ENCODE peak calls at places on chromosomes 6 and 20, in eight cellular contexts. K is psoas muscle; E is sciatic nerve; A is dermis microvascular lymphatic vessel endothelial cell; B is RWPE1; J is bronchial epithelial cell; Q is CD8-positive, alpha-beta memory T cell; R is hepatocyte. W is an unnamed sample.

GRCh38 chr6:79149884-79150283 is 71.8 kb upstream of the PHIP start:
- DNase-seq in E (no peak), A (no peak), R (no peak), B (no peak), Q (no peak), K (no peak), J (no peak), W (no peak)

GRCh38 chr6:55131616-55132015 is 42.7 kb upstream of the HCRTR2 start:
- DNase-seq in E (no peak), K (no peak), A (no peak), R (no peak), Q (no peak), J (peak; percentile 5), B (no peak), W (no peak)

GRCh38 chr6:13338038-13338437 is 9.7 kb upstream of the TBC1D7 start:
- DNase-seq in Q (no peak), J (no peak), R (no peak), A (no peak), E (no peak), B (no peak), K (no peak), W (no peak)

GRCh38 chr20:51318058-51318960 is 224.2 kb downstream of the NFATC2 start:
- DNase-seq in A (peak; percentile 20), E (no peak), K (no peak), J (no peak), B (peak; percentile 34), R (peak; percentile 57), Q (peak; percentile 38), W (peak; percentile 51)

GRCh38 chr6:80454197-80454596 is 347.7 kb downstream of the BCKDHB start:
- DNase-seq in A (no peak), J (peak; percentile 99), R (no peak), E (no peak), K (no peak), B (peak; percentile 59), Q (peak; percentile 2), W (peak; percentile 37)

GRCh38 chr6:162854228-162854627 is 126.5 kb downstream of the PACRG start:
- DNase-seq in E (no peak), Q (no peak), K (no peak), B (no peak), A (no peak), J (no peak), R (no peak), W (no peak)

GRCh38 chr20:12670292-12670691 is 338.5 kb upstream of the SPTLC3 start:
- DNase-seq in A (no peak), E (no peak), J (no peak), K (no peak), R (no peak), B (no peak), Q (no peak), W (no peak)

GRCh38 chr6:168699631-168700315 is 258.8 kb downstream of the SMOC2 start:
- DNase-seq in E (peak; percentile 76), J (no peak), K (peak; percentile 64), A (no peak), R (peak; percentile 66), Q (no peak), B (no peak), W (no peak)

GRCh38 chr20:60402209-60403058 is 444.2 kb downstream of the CDH26 start:
- DNase-seq in J (no peak), Q (no peak), K (no peak), R (no peak), A (no peak), E (no peak), B (no peak), W (no peak)

GRCh38 chr6:142901616-142902015 is 43.4 kb downstream of the HIVEP2 start:
- DNase-seq in R (no peak), A (no peak), K (no peak), Q (no peak), J (no peak), E (no peak), B (no peak), W (no peak)

GRCh38 chr6:156183678-156184077 is 593.5 kb upstream of the ARID1B start:
- DNase-seq in A (no peak), E (no peak), R (no peak), Q (no peak), J (peak; percentile 5), K (no peak), B (no peak), W (no peak)